ENCODE peak calls at places on chromosomes 16 and 17, in ten cellular contexts. L, C, E, Z, U, I, T, P, J and K are unnamed samples.

GRCh38 chr16:1706386-1707192 is 594 bp downstream of the MAPK8IP3 start:
- DNase-seq in L (no peak), C (no peak), E (no peak), Z (no peak), U (no peak), I (peak), T (no peak), P (peak), J (peak), K (no peak)

GRCh38 chr16:50602531-50603205 is 54.5 kb downstream of the NKD1 start:
- DNase-seq in L (peak), C (peak), E (no peak), Z (no peak), U (no peak), I (no peak), T (no peak), P (no peak), J (no peak), K (peak)

GRCh38 chr16:61813339-61813738 is 222.9 kb downstream of the CDH8 start:
- DNase-seq in L (no peak), C (peak), E (no peak), Z (no peak), U (no peak), I (no peak), T (no peak), P (no peak), J (no peak), K (no peak)

GRCh38 chr17:81365148-81365600 is 30.1 kb upstream of the BAHCC1 start:
- DNase-seq in L (peak), C (peak), E (peak), Z (peak), U (peak), I (peak), T (peak), P (peak), J (peak), K (peak)

GRCh38 chr17:77723071-77723908 is 235.2 kb upstream of the TNRC6C start:
- DNase-seq in L (no peak), C (no peak), E (peak), Z (peak), U (no peak), I (no peak), T (no peak), P (no peak), J (no peak), K (no peak)

GRCh38 chr17:38879878-38880727 is 10.2 kb downstream of the LASP1 start:
- DNase-seq in L (peak), C (peak), E (no peak), Z (peak), U (no peak), I (peak), T (no peak), P (peak), J (peak), K (peak)

GRCh38 chr16:14449334-14449733 is 180.7 kb downstream of the PARN start:
- DNase-seq in L (no peak), C (no peak), E (no peak), Z (no peak), U (no peak), I (no peak), T (no peak), P (no peak), J (no peak), K (peak)

GRCh38 chr16:28935924-28936783 is 4.4 kb downstream of the CD19 start:
- DNase-seq in L (peak), C (peak), E (peak), Z (peak), U (peak), I (peak), T (peak), P (peak), J (peak), K (peak)

GRCh38 chr16:53822936-53823529 is 119.1 kb downstream of the FTO start:
- DNase-seq in L (no peak), C (no peak), E (no peak), Z (no peak), U (no peak), I (peak), T (no peak), P (peak), J (no peak), K (peak)

GRCh38 chr17:57357392-57357784 is 101.1 kb downstream of the MSI2 start:
- DNase-seq in L (no peak), C (peak), E (no peak), Z (no peak), U (no peak), I (no peak), T (no peak), P (peak), J (no peak), K (peak)

GRCh38 chr17:47935961-47936360 is 5.4 kb upstream of the PNPO start:
- DNase-seq in L (no peak), C (no peak), E (no peak), Z (no peak), U (no peak), I (peak), T (no peak), P (peak), J (no peak), K (peak)

GRCh38 chr17:43599835-43600234 is 53.7 kb upstream of the ETV4 start:
- DNase-seq in L (no peak), C (no peak), E (no peak), Z (no peak), U (peak), I (peak), T (no peak), P (peak), J (no peak), K (peak)

GRCh38 chr17:73338050-73338491 is 26.3 kb upstream of the CDC42EP4 start:
- DNase-seq in L (no peak), C (no peak), E (no peak), Z (no peak), U (peak), I (peak), T (no peak), P (peak), J (no peak), K (no peak)

GRCh38 chr16:87212026-87212425 is 105.2 kb downstream of the C16orf95 start:
- DNase-seq in L (no peak), C (no peak), E (no peak), Z (no peak), U (no peak), I (peak), T (no peak), P (peak), J (no peak), K (peak)

GRCh38 chr16:56331399-56331798 is 93.9 kb downstream of the AMFR start:
- DNase-seq in L (no peak), C (no peak), E (no peak), Z (no peak), U (no peak), I (no peak), T (no peak), P (no peak), J (no peak), K (no peak)

GRCh38 chr17:29784661-29785060 is 145.4 kb downstream of the SSH2 start:
- DNase-seq in L (no peak), C (no peak), E (no peak), Z (no peak), U (no peak), I (peak), T (no peak), P (peak), J (no peak), K (no peak)

DNA sequence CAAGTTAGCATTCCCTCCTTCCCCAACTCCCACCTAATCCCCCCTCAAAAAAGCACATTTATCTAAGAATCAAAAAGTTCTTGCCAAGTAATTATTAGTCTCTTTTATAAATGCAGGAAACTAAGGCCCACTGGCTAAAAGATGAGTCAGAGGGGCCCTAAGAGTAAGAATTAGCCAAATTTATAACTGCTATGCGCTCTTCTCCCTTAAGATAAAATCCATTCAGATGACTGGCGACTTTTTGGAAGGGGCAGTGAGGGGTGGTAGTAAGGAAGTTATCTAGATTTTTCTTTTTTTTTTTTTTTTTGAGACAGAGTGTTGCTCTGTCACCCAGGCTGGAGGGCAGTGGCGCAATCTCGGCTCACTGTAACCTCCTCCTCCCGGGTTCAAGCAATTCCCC is 17.1 kb downstream of the ZNF652 start:
- DNase-seq in L (no peak), C (no peak), E (no peak), Z (no peak), U (no peak), I (peak), T (no peak), P (peak), J (no peak), K (no peak)
- H3K27ac ChIP-seq in L (no peak), C (no peak), E (no peak), Z (no peak), U (no peak), I (no peak), T (no peak), P (no peak), J (no peak), K (no peak)

GRCh38 chr17:69757794-69758430 is 317.1 kb upstream of the KCNJ16 start:
- DNase-seq in L (no peak), C (no peak), E (no peak), Z (no peak), U (no peak), I (peak), T (no peak), P (peak), J (no peak), K (peak)
- H3K27ac ChIP-seq in L (no peak), C (no peak), E (no peak), Z (no peak), U (no peak), I (peak), T (no peak), P (no peak), J (no peak), K (no peak)

DNA sequence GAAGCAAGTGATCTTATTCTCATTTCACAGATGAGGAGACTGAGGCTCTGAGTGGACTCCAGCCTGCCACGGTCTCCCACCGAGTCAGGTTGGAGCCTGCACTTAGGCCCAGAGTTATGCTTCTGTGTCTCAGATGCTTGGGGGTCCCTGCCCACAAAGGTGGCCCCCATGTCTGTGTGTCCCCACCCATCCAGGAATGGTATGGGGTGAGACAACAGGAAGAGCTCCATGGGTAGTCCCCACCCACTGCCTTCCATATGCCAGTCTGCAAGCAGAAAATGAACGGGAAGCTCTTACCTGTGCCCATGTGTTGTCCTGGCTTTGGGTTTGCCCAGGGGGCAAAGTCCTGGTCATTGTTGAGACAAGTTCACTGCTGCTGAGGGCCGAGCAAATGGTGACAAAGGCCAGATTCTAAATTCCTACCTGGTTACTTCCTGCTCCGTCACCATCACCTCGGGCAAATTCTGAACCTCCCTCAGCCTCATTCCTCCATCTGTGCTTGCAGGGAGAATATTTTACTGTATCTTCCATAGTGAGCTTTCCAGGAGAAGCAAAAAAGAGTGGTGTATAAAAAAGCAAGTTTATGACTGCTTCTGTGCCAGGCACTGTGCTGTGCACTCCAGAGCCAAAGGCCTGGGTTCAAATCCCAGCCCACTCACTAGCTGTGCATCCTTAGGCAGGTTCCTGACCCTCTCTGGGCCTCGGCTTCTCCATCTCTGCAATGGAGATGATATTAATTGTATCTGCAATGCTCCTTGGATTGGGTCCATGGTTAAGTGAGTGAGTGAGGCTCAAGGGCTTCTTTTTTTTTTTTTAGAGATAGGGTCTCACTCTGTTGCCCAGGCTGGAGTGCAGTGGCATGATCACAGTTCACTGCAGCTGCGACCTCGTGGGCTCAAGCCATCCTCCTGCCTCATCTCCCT is 9.3 kb downstream of the IL4R start:
- DNase-seq in L (peak), C (no peak), E (no peak), Z (no peak), U (peak), I (no peak), T (peak), P (no peak), J (no peak), K (peak)
- H3K27ac ChIP-seq in L (peak), C (peak), E (no peak), Z (no peak), U (peak), I (no peak), T (peak), P (no peak), J (no peak), K (peak)

DNA sequence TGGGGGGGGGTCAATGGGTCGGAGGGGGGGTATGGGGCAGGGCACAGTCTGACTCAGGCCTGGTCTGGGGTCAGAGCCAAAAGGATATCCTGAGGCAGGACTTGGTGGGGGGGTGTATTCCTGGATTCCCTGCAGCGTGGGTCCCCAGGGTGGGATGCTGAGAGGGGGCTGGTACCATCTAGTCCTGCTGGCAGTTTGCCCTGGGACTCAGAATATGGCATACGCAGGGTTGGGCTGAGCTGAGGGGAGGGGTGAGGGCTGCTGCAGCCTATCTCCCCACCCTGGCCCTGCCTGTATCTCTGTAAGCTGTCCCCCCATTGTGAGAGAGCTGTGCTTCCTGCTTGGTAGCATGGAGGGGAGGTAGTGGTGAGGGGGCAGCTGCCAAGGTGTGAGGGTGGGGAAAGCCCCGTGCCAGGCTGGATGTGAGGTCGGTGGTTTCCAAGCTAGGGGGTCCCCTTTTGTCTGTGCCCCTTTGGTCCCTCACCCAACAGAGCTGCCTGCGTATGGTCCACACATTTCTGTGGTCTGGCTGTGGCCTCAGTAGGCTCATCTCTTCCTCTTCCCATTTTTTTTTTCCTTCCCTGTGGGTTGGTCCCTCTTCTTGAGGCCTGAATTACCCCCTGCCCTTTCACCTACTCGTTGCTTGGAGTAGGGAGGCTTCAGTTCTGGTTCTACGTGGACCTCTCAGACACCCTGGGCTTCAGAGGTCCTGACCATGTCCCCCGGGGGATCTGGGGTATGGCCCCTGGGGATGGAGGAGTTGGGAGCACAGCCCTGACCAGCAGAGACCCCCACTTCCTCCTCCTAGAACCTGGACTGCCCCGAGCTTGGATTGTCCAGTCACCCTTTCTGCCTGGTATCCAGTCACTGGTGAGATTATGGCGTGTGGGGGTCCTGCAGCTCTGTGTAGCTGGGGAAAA is 15.0 kb downstream of the RARA start:
- DNase-seq in L (peak), C (peak), E (peak), Z (no peak), U (peak), I (peak), T (peak), P (peak), J (no peak), K (peak)
- H3K27ac ChIP-seq in L (peak), C (peak), E (no peak), Z (peak), U (peak), I (peak), T (peak), P (peak), J (no peak), K (peak)

DNA sequence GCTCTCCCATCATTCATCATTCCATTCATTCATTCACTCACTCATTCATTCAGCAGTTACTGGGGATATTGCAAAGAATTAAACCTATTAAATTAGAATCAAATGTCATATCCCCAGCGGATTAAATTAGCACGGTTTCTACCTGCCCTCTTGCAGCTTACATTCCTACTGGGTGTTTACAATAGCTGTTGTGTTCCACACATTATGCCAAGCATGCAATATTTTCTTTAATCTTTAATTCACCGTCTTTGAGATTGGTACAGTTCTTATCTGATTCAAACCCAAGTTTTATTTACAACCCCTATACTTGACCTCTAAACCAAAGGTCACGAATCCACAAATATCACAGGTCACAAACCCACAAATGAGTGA is 727 bp upstream of the USP31 start:
- DNase-seq in L (no peak), C (no peak), E (no peak), Z (no peak), U (no peak), I (no peak), T (no peak), P (no peak), J (no peak), K (no peak)
- H3K27ac ChIP-seq in L (peak), C (no peak), E (peak), Z (no peak), U (peak), I (no peak), T (no peak), P (no peak), J (no peak), K (no peak)

DNA sequence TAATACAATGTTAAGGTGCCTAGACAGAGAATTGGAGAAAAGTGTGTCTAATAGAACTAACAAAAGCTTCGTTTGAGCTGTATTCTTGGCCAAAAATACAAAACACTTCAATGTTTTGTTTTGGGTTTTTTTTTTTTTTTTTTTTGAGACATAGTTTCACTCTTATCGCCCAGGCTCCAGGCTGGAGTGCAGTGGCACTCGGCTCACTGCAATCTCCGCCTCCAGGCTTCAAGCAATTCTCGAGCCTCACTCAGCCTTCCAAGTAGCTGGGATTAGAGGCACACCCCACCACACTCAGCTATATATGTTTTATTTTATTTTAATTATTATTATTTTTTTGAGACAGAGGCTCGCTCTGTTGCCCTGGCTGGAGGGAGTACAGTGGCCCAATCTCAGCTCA is 38.3 kb upstream of the CARMIL2 start:
- DNase-seq in L (no peak), C (no peak), E (no peak), Z (no peak), U (no peak), I (no peak), T (no peak), P (no peak), J (no peak), K (no peak)
- H3K27ac ChIP-seq in L (no peak), C (no peak), E (no peak), Z (no peak), U (no peak), I (no peak), T (no peak), P (no peak), J (peak), K (no peak)